ENCODE peak calls at places on chromosomes 3 and 15, in ten cellular contexts. M is A549; P is lung microvascular endothelial cell; I is RPMI8226; L is H54; C is NCI-H345; K is cardiac muscle cell; N is stimulated activated CD4-positive, alpha-beta T cell treated with anti-CD3 and anti-CD28 coated beads, TNF-alpha, amount 100 ng/mL, for 1 hour; D is cerebellum; E is NCI-H524. A is an unnamed sample.
A peak's percentile ranks its signal among the peaks of the same experiment; 100 is the strongest.

GRCh38 chr3:190892328-190893011 is 30.0 kb upstream of the GMNC start:
- DNase-seq in C (no peak), N (no peak), M (no peak), K (no peak), I (no peak), P (no peak), D (no peak), E (peak; percentile 43), L (no peak), A (no peak)

GRCh38 chr3:157131861-157132260 is 28.1 kb downstream of the CCNL1 start:
- DNase-seq in N (no peak), L (no peak), M (no peak), P (peak; percentile 43), E (no peak), I (no peak), K (no peak), D (no peak), C (no peak), A (no peak)

GRCh38 chr3:67376416-67376815 is 278.0 kb downstream of the SUCLG2 start:
- DNase-seq in D (no peak), I (no peak), L (no peak), K (no peak), C (no peak), P (no peak), N (no peak), E (no peak), M (no peak), A (no peak)

GRCh38 chr3:193061157-193061556 is 143.5 kb upstream of the MB21D2 start:
- DNase-seq in M (no peak), K (no peak), I (no peak), P (no peak), N (no peak), D (no peak), E (no peak), L (no peak), C (no peak), A (no peak)

GRCh38 chr15:69760890-69761568 is 308.4 kb downstream of the RPLP1 start:
- DNase-seq in D (no peak), N (peak; percentile 51), K (no peak), C (no peak), P (peak; percentile 98), M (peak; percentile 37), L (peak; percentile 39), E (no peak), I (peak; percentile 86), A (peak; percentile 98)

GRCh38 chr15:63288778-63289378 is 11.5 kb downstream of the APH1B start:
- DNase-seq in E (peak; percentile 33), P (peak; percentile 70), N (no peak), L (no peak), D (peak; percentile 61), I (peak; percentile 68), C (peak; percentile 30), M (peak; percentile 63), K (peak; percentile 54), A (peak; percentile 65)

GRCh38 chr3:30779686-30780287 is 114.7 kb downstream of the GADL1 start:
- DNase-seq in E (peak; percentile 13), D (no peak), K (peak; percentile 41), M (peak; percentile 38), N (no peak), L (no peak), C (no peak), I (peak; percentile 20), P (peak; percentile 60), A (peak; percentile 52)

GRCh38 chr3:20060924-20061323 is 20.7 kb downstream of the KAT2B start:
- DNase-seq in K (no peak), C (no peak), P (peak; percentile 15), M (no peak), L (no peak), N (no peak), D (no peak), I (no peak), E (no peak), A (peak; percentile 82)

GRCh38 chr3:126578702-126579101 is 20.0 kb upstream of the C3orf22 start:
- DNase-seq in I (no peak), P (no peak), N (no peak), M (no peak), K (no peak), L (no peak), E (no peak), D (no peak), C (no peak), A (no peak)

GRCh38 chr15:90814193-90814811 is 54.1 kb upstream of the FURIN start:
- DNase-seq in P (no peak), I (no peak), D (peak; percentile 30), N (no peak), K (no peak), C (no peak), L (no peak), E (no peak), M (no peak), A (no peak)